ENCODE peak calls at places on chromosomes 3 and 15, in six cellular contexts. O, P, G, Z, B and F are unnamed samples.

GRCh38 chr3:43770426-43771103 is 79.8 kb downstream of the ABHD5 start:
- DNase-seq in O (peak; percentile 74), P (no peak), G (peak; percentile 57), Z (no peak), B (peak; percentile 92), F (peak; percentile 49)

GRCh38 chr3:103494512-103494911 is 1059.7 kb downstream of the ZPLD1 start:
- DNase-seq in G (no peak), O (no peak), Z (no peak), P (no peak), B (no peak), F (no peak)

GRCh38 chr3:136678981-136679380 is 73.2 kb downstream of the STAG1 start:
- DNase-seq in O (no peak), B (no peak), G (peak; percentile 7), Z (no peak), P (no peak), F (no peak)

GRCh38 chr3:120450914-120451669 is at the start of gene FSTL1:
- DNase-seq in O (peak; percentile 59), B (peak; percentile 68), G (peak; percentile 84), P (no peak), Z (no peak), F (peak; percentile 78)

GRCh38 chr3:126948980-126949535 is 33.9 kb upstream of the PLXNA1 start:
- DNase-seq in O (no peak), Z (no peak), P (no peak), G (no peak), B (no peak), F (no peak)

GRCh38 chr3:50205719-50206276 is 727 bp downstream of the SLC38A3 start:
- DNase-seq in O (no peak), G (no peak), B (no peak), Z (no peak), P (no peak), F (no peak)

GRCh38 chr15:81225161-81225671 is 28.5 kb downstream of the IL16 start:
- DNase-seq in O (peak; percentile 68), P (no peak), Z (no peak), G (no peak), B (no peak), F (no peak)

GRCh38 chr3:148694116-148694515 is 3.6 kb upstream of the AGTR1 start:
- DNase-seq in P (no peak), G (peak; percentile 60), Z (no peak), B (no peak), O (no peak), F (no peak)

GRCh38 chr3:188458761-188459160 is 304.8 kb downstream of the LPP start:
- DNase-seq in O (no peak), B (no peak), P (no peak), Z (no peak), G (no peak), F (no peak)

GRCh38 chr3:5006755-5007202 is 27.5 kb downstream of the BHLHE40 start:
- DNase-seq in O (no peak), Z (no peak), P (peak; percentile 35), B (no peak), G (no peak), F (no peak)

GRCh38 chr3:119898478-119899177 is 116.7 kb downstream of the NR1I2 start:
- DNase-seq in B (no peak), G (no peak), O (no peak), Z (no peak), P (no peak), F (no peak)

GRCh38 chr3:37853691-37854413 is 7.8 kb upstream of the CTDSPL start:
- DNase-seq in G (no peak), P (no peak), B (no peak), Z (no peak), O (no peak), F (no peak)

GRCh38 chr15:74625693-74626092 is 10.1 kb downstream of the CLK3 start:
- DNase-seq in B (no peak), G (no peak), O (no peak), Z (no peak), P (no peak), F (no peak)